ENCODE peak calls at places on chromosomes 12 and 14, in ten cellular contexts. T is Panc1, E is GM10248, R is B cell, I is IMR-90, S is astrocyte of the cerebellum, W is psoas muscle, J is kidney epithelial cell, L is neural crest cell, Q is WTC11. B is an unnamed sample.

GRCh38 chr14:105711058-105711620 is 184.8 kb downstream of the TMEM121 start:
- DNase-seq in W (no peak), S (no peak), L (no peak), R (peak), I (no peak), J (no peak), T (no peak), E (no peak), Q (no peak), B (peak)

GRCh38 chr12:75658826-75659823 is 147.7 kb upstream of the KRR1 start:
- DNase-seq in S (peak), Q (no peak), W (no peak), T (no peak), R (no peak), I (peak), L (no peak), E (no peak), J (no peak), B (no peak)

GRCh38 chr14:94532462-94532861 is 23.2 kb upstream of the SERPINA12 start:
- DNase-seq in I (no peak), S (peak), L (no peak), E (no peak), J (no peak), T (no peak), W (no peak), Q (no peak), R (no peak), B (no peak)

GRCh38 chr14:67571991-67572323 is 28.1 kb downstream of the PIGH start:
- DNase-seq in R (no peak), S (no peak), J (no peak), L (no peak), T (no peak), E (no peak), W (no peak), I (no peak), Q (no peak), B (no peak)

GRCh38 chr14:89534896-89535615 is 118.0 kb upstream of the FOXN3 start:
- DNase-seq in Q (no peak), L (no peak), R (no peak), I (peak), S (no peak), J (no peak), E (no peak), W (no peak), T (no peak), B (no peak)

GRCh38 chr12:93802698-93803097 is 125.5 kb downstream of the CRADD start:
- DNase-seq in L (no peak), R (no peak), S (no peak), W (no peak), J (no peak), I (peak), Q (no peak), E (no peak), T (no peak), B (no peak)

GRCh38 chr14:84520711-84521338 is 1009.1 kb upstream of the FLRT2 start:
- DNase-seq in R (no peak), S (peak), J (no peak), Q (no peak), L (no peak), I (peak), E (no peak), W (no peak), T (no peak), B (no peak)

GRCh38 chr14:34966413-34966812 is 16.4 kb upstream of the SRP54 start:
- DNase-seq in W (no peak), T (no peak), J (no peak), S (no peak), L (no peak), I (no peak), E (peak), Q (no peak), R (no peak), B (no peak)

DNA sequence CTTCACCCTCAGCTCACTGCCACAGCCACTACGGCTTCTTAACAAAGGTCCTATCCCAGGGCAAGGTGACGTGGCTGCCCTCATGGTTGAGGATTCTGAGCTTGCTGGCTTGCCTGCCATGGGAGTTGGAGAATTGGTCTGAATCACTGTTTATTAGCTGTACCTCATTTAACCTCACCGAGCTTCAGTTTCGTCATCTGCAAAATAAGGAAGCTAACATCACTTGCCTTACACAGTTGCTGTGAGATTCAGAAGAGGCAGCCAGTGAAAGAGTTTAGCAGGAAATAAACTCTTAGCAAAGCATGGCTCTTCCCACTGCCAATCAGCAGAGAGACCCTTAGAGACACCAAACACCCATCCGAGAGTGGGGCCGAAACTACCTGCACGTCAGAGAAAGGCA is 90.1 kb upstream of the KCNA1 start:
- DNase-seq in Q (no peak), W (peak), S (no peak), R (peak), J (no peak), T (no peak), L (no peak), I (peak), E (peak), B (no peak)
- TF ChIP-seq CTCF in Q (no peak), W (no peak), S (no peak), R (no peak), J (no peak), T (no peak), L (no peak), I (no peak), E (no peak), B (no peak)

GRCh38 chr12:26113853-26114719 is 10.8 kb downstream of the BHLHE41 start:
- DNase-seq in T (no peak), Q (peak), W (peak), I (peak), S (no peak), E (peak), R (peak), J (no peak), L (peak), B (peak)
- TF ChIP-seq CTCF in T (peak), Q (no peak), W (peak), I (peak), S (peak), E (no peak), R (peak), J (peak), L (peak), B (peak)

GRCh38 chr12:113252494-113252893 is 31.2 kb downstream of the TPCN1 start:
- DNase-seq in E (no peak), T (no peak), L (no peak), J (no peak), Q (no peak), W (no peak), R (no peak), S (no peak), I (no peak), B (no peak)
- TF ChIP-seq CTCF in E (no peak), T (no peak), L (no peak), J (no peak), Q (no peak), W (no peak), R (no peak), S (no peak), I (no peak), B (no peak)

GRCh38 chr14:61321385-61322010 is at the start of gene PRKCH:
- DNase-seq in L (peak), E (peak), T (no peak), S (peak), W (peak), R (peak), Q (peak), J (peak), I (peak), B (no peak)
- TF ChIP-seq CTCF in L (no peak), E (peak), T (peak), S (peak), W (peak), R (no peak), Q (no peak), J (peak), I (no peak), B (peak)

GRCh38 chr12:52327830-52328500 is 6.8 kb upstream of the KRT83 start:
- DNase-seq in W (no peak), I (no peak), R (peak), J (no peak), S (no peak), E (no peak), T (no peak), Q (no peak), L (no peak), B (no peak)
- TF ChIP-seq CTCF in W (no peak), I (no peak), R (no peak), J (no peak), S (no peak), E (no peak), T (no peak), Q (no peak), L (no peak), B (no peak)

GRCh38 chr12:55188573-55188972 is 32.3 kb upstream of the OR10A7 start:
- DNase-seq in I (no peak), S (no peak), E (no peak), J (no peak), R (no peak), T (no peak), Q (no peak), W (no peak), L (no peak), B (no peak)

GRCh38 chr12:55194382-55194781 is 26.4 kb upstream of the OR10A7 start:
- DNase-seq in L (no peak), S (no peak), E (no peak), I (no peak), Q (no peak), W (no peak), R (no peak), T (no peak), J (no peak), B (no peak)

GRCh38 chr12:55188974-55189556 is 31.8 kb upstream of the OR10A7 start:
- DNase-seq in Q (no peak), J (peak), E (peak), W (no peak), I (peak), T (peak), R (peak), L (peak), S (peak), B (no peak)
- TF ChIP-seq CTCF in Q (peak), J (peak), E (peak), W (peak), I (peak), T (peak), R (peak), L (peak), S (peak), B (peak)

GRCh38 chr14:77376771-77377501 is at the start of the genes SAMD15 and TMED8:
- DNase-seq in S (peak), T (peak), W (peak), J (peak), I (peak), Q (peak), E (peak), L (peak), R (peak), B (peak)
- TF ChIP-seq CTCF in S (peak), T (peak), W (peak), J (peak), I (peak), Q (no peak), E (peak), L (peak), R (peak), B (peak)

DNA sequence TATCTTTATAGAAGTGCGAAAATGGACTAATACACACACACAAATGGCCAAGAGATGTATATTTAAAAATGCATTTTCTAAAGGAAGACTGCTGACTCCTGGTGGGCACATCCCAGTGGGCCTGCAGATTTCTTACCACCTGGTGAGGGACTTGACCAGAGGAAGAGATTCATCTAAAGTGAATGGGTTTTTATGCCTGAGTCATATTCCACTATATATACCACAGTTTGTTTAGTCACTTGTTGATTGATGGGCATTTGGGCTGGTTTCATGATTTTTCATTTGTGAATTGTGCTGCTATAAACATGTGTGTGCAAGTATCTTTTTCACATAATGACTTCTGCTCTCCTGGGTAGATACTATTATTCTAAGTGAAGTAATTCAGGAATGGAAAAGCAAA is 277.3 kb downstream of the SLC16A7 start:
- DNase-seq in W (no peak), R (no peak), S (no peak), L (no peak), T (no peak), Q (no peak), I (peak), E (no peak), J (no peak), B (no peak)
- TF ChIP-seq CTCF in W (no peak), R (no peak), S (no peak), L (no peak), T (no peak), Q (no peak), I (no peak), E (no peak), J (no peak), B (no peak)

DNA sequence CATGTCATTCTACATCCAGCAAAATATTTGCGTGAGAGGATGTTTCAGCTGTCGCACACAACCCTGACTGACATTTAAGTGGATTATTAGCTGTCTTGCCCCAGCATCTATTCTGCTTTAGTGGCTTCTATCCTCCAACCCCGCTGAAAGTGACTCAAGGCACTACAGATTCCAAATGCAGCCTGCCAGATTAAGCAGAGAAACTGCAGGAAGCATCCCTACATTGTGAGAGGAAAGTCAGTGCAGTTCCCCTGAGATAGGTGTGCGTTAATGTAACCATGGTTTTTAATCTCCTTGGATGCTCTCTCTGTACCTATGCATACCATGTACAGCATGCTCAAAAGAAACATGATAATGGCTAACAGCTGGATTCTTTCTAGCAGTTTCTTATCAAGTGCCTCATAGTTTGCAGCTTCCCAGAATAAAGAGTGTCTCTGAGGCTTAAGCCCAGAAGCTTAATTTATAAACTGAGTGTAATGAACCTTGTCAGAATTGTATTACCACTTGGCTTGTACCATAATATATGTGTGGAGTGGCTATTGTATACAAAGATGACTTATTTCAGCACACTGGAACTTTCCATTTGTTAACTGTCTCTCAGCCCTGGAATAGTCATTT is 17.0 kb upstream of the MDM1 start:
- DNase-seq in T (no peak), S (no peak), W (no peak), J (no peak), E (no peak), L (no peak), R (no peak), Q (no peak), I (peak), B (no peak)
- TF ChIP-seq CTCF in T (no peak), S (no peak), W (no peak), J (no peak), E (no peak), L (no peak), R (no peak), Q (no peak), I (no peak), B (no peak)

GRCh38 chr12:5912011-5912410 is 33.0 kb downstream of the ANO2 start:
- DNase-seq in Q (no peak), R (no peak), J (no peak), E (no peak), L (no peak), I (no peak), S (no peak), T (no peak), W (no peak), B (no peak)
- TF ChIP-seq CTCF in Q (no peak), R (no peak), J (no peak), E (no peak), L (no peak), I (no peak), S (no peak), T (no peak), W (no peak), B (no peak)

B was measured in osteocyte.